ENCODE peak calls at places on chromosomes 12 and 14, in four cellular contexts. One of them, this sample, is unnamed.

GRCh38 chr14:91348861-91349465 is 68.7 kb downstream of the CCDC88C start:
- DNase-seq in A549: no peak
- DNase-seq in K562: no peak
- DNase-seq in HepG2: no peak
- DNase-seq in this sample: no peak

GRCh38 chr14:37116933-37117844 is 55.2 kb downstream of the SLC25A21 start:
- DNase-seq in A549: peak
- DNase-seq in K562: no peak
- DNase-seq in HepG2: peak
- DNase-seq in this sample: no peak

GRCh38 chr14:21317433-21317832 is 37.5 kb downstream of the RPGRIP1 start:
- DNase-seq in A549: no peak
- DNase-seq in K562: no peak
- DNase-seq in HepG2: no peak
- DNase-seq in this sample: no peak

GRCh38 chr14:82075566-82075965 is 541.9 kb upstream of the SEL1L start:
- DNase-seq in A549: no peak
- DNase-seq in K562: no peak
- DNase-seq in HepG2: no peak
- DNase-seq in this sample: no peak

GRCh38 chr12:123983822-123984485 is 10.9 kb downstream of the ZNF664 start:
- DNase-seq in A549: peak
- DNase-seq in K562: peak
- DNase-seq in HepG2: peak
- DNase-seq in this sample: no peak

GRCh38 chr12:44362947-44363346 is 513.2 kb downstream of the NELL2 start:
- DNase-seq in A549: no peak
- DNase-seq in K562: no peak
- DNase-seq in HepG2: no peak
- DNase-seq in this sample: no peak

GRCh38 chr14:68270342-68270741 is 450.8 kb downstream of the RAD51B start:
- DNase-seq in A549: no peak
- DNase-seq in K562: no peak
- DNase-seq in HepG2: no peak
- DNase-seq in this sample: no peak

GRCh38 chr14:63573579-63573978 is 30.4 kb upstream of the PPP2R5E start:
- DNase-seq in A549: no peak
- DNase-seq in K562: no peak
- DNase-seq in HepG2: no peak
- DNase-seq in this sample: no peak

GRCh38 chr14:102902086-102902485 is 20.4 kb upstream of the AMN start:
- DNase-seq in A549: no peak
- DNase-seq in K562: no peak
- DNase-seq in HepG2: no peak
- DNase-seq in this sample: no peak

GRCh38 chr14:64536488-64537245 is 3.9 kb upstream of the HSPA2 start:
- DNase-seq in A549: peak
- DNase-seq in K562: no peak
- DNase-seq in HepG2: peak
- DNase-seq in this sample: no peak

GRCh38 chr12:39297946-39298345 is 145.0 kb downstream of the KIF21A start:
- DNase-seq in A549: no peak
- DNase-seq in K562: no peak
- DNase-seq in HepG2: no peak
- DNase-seq in this sample: no peak

DNA sequence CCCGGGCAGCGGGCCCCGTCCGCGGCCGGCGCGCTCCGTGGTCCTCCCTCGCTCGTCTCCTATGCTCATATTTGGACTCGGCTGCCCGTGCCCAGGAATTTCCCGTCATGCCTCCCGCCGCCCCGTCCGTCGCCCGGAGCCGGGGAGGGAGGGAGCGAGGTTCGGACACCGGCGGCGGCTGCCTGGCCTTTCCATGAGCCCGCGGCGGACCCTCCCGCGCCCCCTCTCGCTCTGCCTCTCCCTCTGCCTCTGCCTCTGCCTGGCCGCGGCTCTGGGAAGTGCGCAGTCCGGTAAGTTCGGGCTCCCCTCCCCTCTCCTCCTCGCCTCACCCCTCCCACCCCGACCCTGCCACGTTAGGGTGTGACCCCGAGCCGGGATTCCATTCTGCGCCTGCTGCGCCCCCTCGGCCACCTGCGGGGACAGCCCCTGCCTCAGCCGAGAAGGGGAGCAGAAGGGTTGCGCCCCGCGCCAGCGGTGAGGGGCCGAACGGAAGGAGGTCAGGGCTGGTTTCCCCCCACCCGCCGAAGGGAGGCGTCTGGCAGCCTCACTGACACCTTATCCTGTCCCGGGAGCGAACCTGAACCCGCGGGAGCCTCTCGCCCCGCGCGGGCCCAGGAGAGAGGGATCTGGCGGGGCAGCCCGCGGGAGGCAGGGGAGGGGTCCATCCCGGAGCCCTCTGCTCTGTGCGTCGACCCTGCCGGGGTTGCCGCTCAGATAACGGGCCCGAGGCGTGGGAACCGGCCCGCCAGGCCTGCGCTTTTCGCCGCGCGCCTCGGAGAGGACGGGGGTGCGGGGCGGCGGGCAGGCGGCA is at the start of gene MSRB3:
- DNase-seq in A549: peak
- DNase-seq in K562: peak
- DNase-seq in HepG2: peak
- DNase-seq in this sample: no peak
- TF ChIP-seq HDAC2 in A549: peak
- TF ChIP-seq HDAC2 in K562: no peak
- TF ChIP-seq HDAC2 in HepG2: peak
- TF ChIP-seq HDAC2 in this sample: no peak

GRCh38 chr12:120394483-120395367 is 25.8 kb upstream of the MSI1 start:
- DNase-seq in A549: no peak
- DNase-seq in K562: no peak
- DNase-seq in HepG2: no peak
- DNase-seq in this sample: no peak

GRCh38 chr12:120404271-120404670 is 33.6 kb upstream of the COX6A1 start:
- DNase-seq in A549: peak
- DNase-seq in K562: peak
- DNase-seq in HepG2: no peak
- DNase-seq in this sample: no peak

GRCh38 chr12:120402217-120402616 is 33.3 kb upstream of the MSI1 start:
- DNase-seq in A549: no peak
- DNase-seq in K562: no peak
- DNase-seq in HepG2: no peak
- DNase-seq in this sample: no peak

GRCh38 chr12:120397827-120398563 is 29.0 kb upstream of the MSI1 start:
- DNase-seq in A549: no peak
- DNase-seq in K562: no peak
- DNase-seq in HepG2: no peak
- DNase-seq in this sample: no peak

GRCh38 chr12:120399531-120399930 is 30.6 kb upstream of the MSI1 start:
- DNase-seq in A549: no peak
- DNase-seq in K562: no peak
- DNase-seq in HepG2: no peak
- DNase-seq in this sample: peak
- TF ChIP-seq MYC in A549: no peak
- TF ChIP-seq MYC in K562: no peak
- TF ChIP-seq MYC in HepG2: no peak
- TF ChIP-seq MYC in this sample: no peak

GRCh38 chr14:53962954-53963490 is 6.4 kb upstream of the BMP4 start:
- DNase-seq in A549: no peak
- DNase-seq in K562: no peak
- DNase-seq in HepG2: no peak
- DNase-seq in this sample: no peak

GRCh38 chr14:53967606-53968005 is 11.0 kb upstream of the BMP4 start:
- DNase-seq in A549: no peak
- DNase-seq in K562: no peak
- DNase-seq in HepG2: no peak
- DNase-seq in this sample: no peak

GRCh38 chr14:53968756-53969155 is 12.1 kb upstream of the BMP4 start:
- DNase-seq in A549: no peak
- DNase-seq in K562: no peak
- DNase-seq in HepG2: no peak
- DNase-seq in this sample: no peak

GRCh38 chr14:53964249-53964648 is 7.6 kb upstream of the BMP4 start:
- DNase-seq in A549: no peak
- DNase-seq in K562: no peak
- DNase-seq in HepG2: no peak
- DNase-seq in this sample: no peak

DNA sequence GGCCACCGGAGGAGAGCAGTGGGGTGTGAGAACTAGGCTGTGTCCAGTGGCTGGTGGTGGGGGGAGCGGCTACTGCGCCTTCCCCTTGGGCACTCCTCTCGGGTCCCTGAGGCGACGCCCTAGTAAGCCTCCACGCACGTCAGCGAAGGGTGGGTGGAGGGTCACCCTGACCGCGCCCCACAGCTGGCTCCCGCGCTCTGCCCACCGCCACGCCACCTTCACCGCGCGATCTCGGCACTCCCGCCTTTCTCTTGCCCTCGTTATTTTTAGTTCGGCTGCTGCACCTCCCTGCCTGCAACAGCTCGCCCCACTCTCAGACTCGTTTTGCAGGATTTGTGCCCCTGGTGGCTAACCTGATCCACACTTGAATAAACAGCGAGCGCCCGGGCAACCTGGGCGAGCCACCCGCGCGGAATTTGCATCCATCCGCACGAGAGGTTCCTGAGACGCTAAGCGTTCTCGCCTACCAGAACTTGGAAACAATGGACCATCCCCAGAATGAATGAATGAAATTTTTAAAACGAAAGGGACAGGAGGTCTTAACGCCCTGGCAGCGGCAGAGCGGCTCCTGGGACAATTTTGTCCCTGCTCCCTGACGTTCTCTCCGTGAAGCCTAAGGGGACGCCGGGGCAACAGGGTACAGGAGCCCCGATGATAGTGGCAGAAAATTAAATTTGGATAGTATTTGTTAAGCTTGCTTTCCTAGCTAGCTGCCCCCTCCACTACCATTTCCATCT is 7.0 kb upstream of the BMP4 start:
- DNase-seq in A549: peak
- DNase-seq in K562: no peak
- DNase-seq in HepG2: no peak
- DNase-seq in this sample: no peak
- TF ChIP-seq HDAC2 in A549: no peak
- TF ChIP-seq HDAC2 in K562: no peak
- TF ChIP-seq HDAC2 in HepG2: no peak
- TF ChIP-seq HDAC2 in this sample: no peak

DNA sequence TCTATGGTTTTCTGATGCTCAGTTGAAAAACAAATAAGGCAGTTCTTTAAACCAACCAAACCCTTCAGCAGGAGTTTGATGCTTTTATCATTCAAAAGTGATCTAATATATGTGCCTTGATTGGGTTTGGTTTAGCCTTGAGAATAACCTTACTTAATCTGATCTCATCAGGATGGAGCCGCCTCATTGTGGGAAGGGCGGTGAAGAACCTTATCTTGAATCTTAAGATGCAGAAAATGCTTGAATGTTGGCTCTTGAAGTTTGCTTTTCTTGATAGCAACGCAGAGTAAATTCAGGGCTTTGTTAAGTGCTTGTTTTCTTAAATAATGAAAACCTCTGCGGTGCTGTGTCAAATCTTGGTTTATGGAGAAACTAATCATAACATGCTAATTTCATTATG is 138.2 kb downstream of the MON2 start:
- DNase-seq in A549: peak
- DNase-seq in K562: peak
- DNase-seq in HepG2: no peak
- DNase-seq in this sample: no peak
- TF ChIP-seq MYC in A549: no peak
- TF ChIP-seq MYC in K562: no peak
- TF ChIP-seq MYC in HepG2: no peak
- TF ChIP-seq MYC in this sample: no peak